ENCODE peak calls at places on chromosomes 7 and 10, in seven cellular contexts. One of them, this sample, is unnamed.

GRCh38 chr10:77707570-77707969 is 70.0 kb upstream of the KCNMA1 start:
- DNase-seq in stimulated activated CD4-positive, alpha-beta T cell treated with anti-CD3 and anti-CD28 coated beads, TNF-alpha, amount 100 ng/mL, for 4 hours: no peak
- DNase-seq in stimulated activated naive CD8-positive, alpha-beta T cell treated with anti-CD3 and anti-CD28 coated beads, Interleukin-15, Interleukin-2, amounts not matched to agents 100 U/mL and 50 U/mL, for 24 hours: no peak
- DNase-seq in stimulated activated naive CD4-positive, alpha-beta T cell: no peak
- DNase-seq in lower lobe of right lung: no peak
- DNase-seq in HS-5: no peak
- DNase-seq in NCI-H460: no peak
- DNase-seq in this sample: no peak

GRCh38 chr7:2231992-2232765 is 566 bp downstream of the MAD1L1 start:
- DNase-seq in stimulated activated CD4-positive, alpha-beta T cell treated with anti-CD3 and anti-CD28 coated beads, TNF-alpha, amount 100 ng/mL, for 4 hours: no peak
- DNase-seq in stimulated activated naive CD8-positive, alpha-beta T cell treated with anti-CD3 and anti-CD28 coated beads, Interleukin-15, Interleukin-2, amounts not matched to agents 100 U/mL and 50 U/mL, for 24 hours: peak
- DNase-seq in stimulated activated naive CD4-positive, alpha-beta T cell: peak
- DNase-seq in lower lobe of right lung: no peak
- DNase-seq in HS-5: no peak
- DNase-seq in NCI-H460: no peak
- DNase-seq in this sample: peak

GRCh38 chr7:82172896-82173295 is 270.7 kb downstream of the CACNA2D1 start:
- DNase-seq in stimulated activated CD4-positive, alpha-beta T cell treated with anti-CD3 and anti-CD28 coated beads, TNF-alpha, amount 100 ng/mL, for 4 hours: no peak
- DNase-seq in stimulated activated naive CD8-positive, alpha-beta T cell treated with anti-CD3 and anti-CD28 coated beads, Interleukin-15, Interleukin-2, amounts not matched to agents 100 U/mL and 50 U/mL, for 24 hours: no peak
- DNase-seq in stimulated activated naive CD4-positive, alpha-beta T cell: no peak
- DNase-seq in lower lobe of right lung: no peak
- DNase-seq in HS-5: no peak
- DNase-seq in NCI-H460: no peak
- DNase-seq in this sample: no peak

GRCh38 chr10:43218951-43219837 is 47.7 kb downstream of the RASGEF1A start:
- DNase-seq in stimulated activated CD4-positive, alpha-beta T cell treated with anti-CD3 and anti-CD28 coated beads, TNF-alpha, amount 100 ng/mL, for 4 hours: no peak
- DNase-seq in stimulated activated naive CD8-positive, alpha-beta T cell treated with anti-CD3 and anti-CD28 coated beads, Interleukin-15, Interleukin-2, amounts not matched to agents 100 U/mL and 50 U/mL, for 24 hours: no peak
- DNase-seq in stimulated activated naive CD4-positive, alpha-beta T cell: no peak
- DNase-seq in lower lobe of right lung: peak
- DNase-seq in HS-5: no peak
- DNase-seq in NCI-H460: no peak
- DNase-seq in this sample: no peak

GRCh38 chr7:98879198-98879988 is 1.1 kb downstream of the TRRAP start:
- DNase-seq in stimulated activated CD4-positive, alpha-beta T cell treated with anti-CD3 and anti-CD28 coated beads, TNF-alpha, amount 100 ng/mL, for 4 hours: peak
- DNase-seq in stimulated activated naive CD8-positive, alpha-beta T cell treated with anti-CD3 and anti-CD28 coated beads, Interleukin-15, Interleukin-2, amounts not matched to agents 100 U/mL and 50 U/mL, for 24 hours: peak
- DNase-seq in stimulated activated naive CD4-positive, alpha-beta T cell: peak
- DNase-seq in lower lobe of right lung: no peak
- DNase-seq in HS-5: no peak
- DNase-seq in NCI-H460: no peak
- DNase-seq in this sample: peak

GRCh38 chr7:159035571-159036073 is 109.0 kb downstream of the VIPR2 start:
- DNase-seq in stimulated activated CD4-positive, alpha-beta T cell treated with anti-CD3 and anti-CD28 coated beads, TNF-alpha, amount 100 ng/mL, for 4 hours: no peak
- DNase-seq in stimulated activated naive CD8-positive, alpha-beta T cell treated with anti-CD3 and anti-CD28 coated beads, Interleukin-15, Interleukin-2, amounts not matched to agents 100 U/mL and 50 U/mL, for 24 hours: no peak
- DNase-seq in stimulated activated naive CD4-positive, alpha-beta T cell: no peak
- DNase-seq in lower lobe of right lung: no peak
- DNase-seq in HS-5: no peak
- DNase-seq in NCI-H460: no peak
- DNase-seq in this sample: no peak

GRCh38 chr7:12783421-12783820 is 96.0 kb downstream of the ARL4A start:
- DNase-seq in stimulated activated CD4-positive, alpha-beta T cell treated with anti-CD3 and anti-CD28 coated beads, TNF-alpha, amount 100 ng/mL, for 4 hours: no peak
- DNase-seq in stimulated activated naive CD8-positive, alpha-beta T cell treated with anti-CD3 and anti-CD28 coated beads, Interleukin-15, Interleukin-2, amounts not matched to agents 100 U/mL and 50 U/mL, for 24 hours: no peak
- DNase-seq in stimulated activated naive CD4-positive, alpha-beta T cell: no peak
- DNase-seq in lower lobe of right lung: no peak
- DNase-seq in HS-5: no peak
- DNase-seq in NCI-H460: no peak
- DNase-seq in this sample: no peak

GRCh38 chr7:152989889-152990380 is 230.4 kb downstream of the ACTR3B start:
- DNase-seq in stimulated activated CD4-positive, alpha-beta T cell treated with anti-CD3 and anti-CD28 coated beads, TNF-alpha, amount 100 ng/mL, for 4 hours: no peak
- DNase-seq in stimulated activated naive CD8-positive, alpha-beta T cell treated with anti-CD3 and anti-CD28 coated beads, Interleukin-15, Interleukin-2, amounts not matched to agents 100 U/mL and 50 U/mL, for 24 hours: no peak
- DNase-seq in stimulated activated naive CD4-positive, alpha-beta T cell: no peak
- DNase-seq in lower lobe of right lung: no peak
- DNase-seq in HS-5: no peak
- DNase-seq in NCI-H460: no peak
- DNase-seq in this sample: no peak

GRCh38 chr10:97719602-97720001 is 6.1 kb downstream of the MARVELD1 start:
- DNase-seq in stimulated activated CD4-positive, alpha-beta T cell treated with anti-CD3 and anti-CD28 coated beads, TNF-alpha, amount 100 ng/mL, for 4 hours: no peak
- DNase-seq in stimulated activated naive CD8-positive, alpha-beta T cell treated with anti-CD3 and anti-CD28 coated beads, Interleukin-15, Interleukin-2, amounts not matched to agents 100 U/mL and 50 U/mL, for 24 hours: no peak
- DNase-seq in stimulated activated naive CD4-positive, alpha-beta T cell: no peak
- DNase-seq in lower lobe of right lung: no peak
- DNase-seq in HS-5: no peak
- DNase-seq in NCI-H460: no peak
- DNase-seq in this sample: no peak

GRCh38 chr7:151009340-151010001 is 14.8 kb downstream of the ATG9B start:
- DNase-seq in stimulated activated CD4-positive, alpha-beta T cell treated with anti-CD3 and anti-CD28 coated beads, TNF-alpha, amount 100 ng/mL, for 4 hours: no peak
- DNase-seq in stimulated activated naive CD8-positive, alpha-beta T cell treated with anti-CD3 and anti-CD28 coated beads, Interleukin-15, Interleukin-2, amounts not matched to agents 100 U/mL and 50 U/mL, for 24 hours: peak
- DNase-seq in stimulated activated naive CD4-positive, alpha-beta T cell: no peak
- DNase-seq in lower lobe of right lung: no peak
- DNase-seq in HS-5: no peak
- DNase-seq in NCI-H460: no peak
- DNase-seq in this sample: no peak

GRCh38 chr10:54266395-54266794 is 534.6 kb downstream of the PCDH15 start:
- DNase-seq in stimulated activated CD4-positive, alpha-beta T cell treated with anti-CD3 and anti-CD28 coated beads, TNF-alpha, amount 100 ng/mL, for 4 hours: no peak
- DNase-seq in stimulated activated naive CD8-positive, alpha-beta T cell treated with anti-CD3 and anti-CD28 coated beads, Interleukin-15, Interleukin-2, amounts not matched to agents 100 U/mL and 50 U/mL, for 24 hours: no peak
- DNase-seq in stimulated activated naive CD4-positive, alpha-beta T cell: no peak
- DNase-seq in lower lobe of right lung: no peak
- DNase-seq in HS-5: no peak
- DNase-seq in NCI-H460: no peak
- DNase-seq in this sample: no peak

GRCh38 chr7:4748267-4748666 is 27.2 kb upstream of the AP5Z1 start:
- DNase-seq in stimulated activated CD4-positive, alpha-beta T cell treated with anti-CD3 and anti-CD28 coated beads, TNF-alpha, amount 100 ng/mL, for 4 hours: no peak
- DNase-seq in stimulated activated naive CD8-positive, alpha-beta T cell treated with anti-CD3 and anti-CD28 coated beads, Interleukin-15, Interleukin-2, amounts not matched to agents 100 U/mL and 50 U/mL, for 24 hours: no peak
- DNase-seq in stimulated activated naive CD4-positive, alpha-beta T cell: no peak
- DNase-seq in lower lobe of right lung: no peak
- DNase-seq in HS-5: no peak
- DNase-seq in NCI-H460: no peak
- DNase-seq in this sample: no peak

GRCh38 chr7:102439963-102440795 is 6.8 kb downstream of the ORAI2 start:
- DNase-seq in stimulated activated CD4-positive, alpha-beta T cell treated with anti-CD3 and anti-CD28 coated beads, TNF-alpha, amount 100 ng/mL, for 4 hours: no peak
- DNase-seq in stimulated activated naive CD8-positive, alpha-beta T cell treated with anti-CD3 and anti-CD28 coated beads, Interleukin-15, Interleukin-2, amounts not matched to agents 100 U/mL and 50 U/mL, for 24 hours: no peak
- DNase-seq in stimulated activated naive CD4-positive, alpha-beta T cell: no peak
- DNase-seq in lower lobe of right lung: no peak
- DNase-seq in HS-5: peak
- DNase-seq in NCI-H460: no peak
- DNase-seq in this sample: no peak

GRCh38 chr10:50919010-50919409 is 33.6 kb upstream of the A1CF start:
- DNase-seq in stimulated activated CD4-positive, alpha-beta T cell treated with anti-CD3 and anti-CD28 coated beads, TNF-alpha, amount 100 ng/mL, for 4 hours: no peak
- DNase-seq in stimulated activated naive CD8-positive, alpha-beta T cell treated with anti-CD3 and anti-CD28 coated beads, Interleukin-15, Interleukin-2, amounts not matched to agents 100 U/mL and 50 U/mL, for 24 hours: no peak
- DNase-seq in stimulated activated naive CD4-positive, alpha-beta T cell: no peak
- DNase-seq in lower lobe of right lung: no peak
- DNase-seq in HS-5: peak
- DNase-seq in NCI-H460: no peak
- DNase-seq in this sample: no peak

GRCh38 chr7:50312176-50312575 is 7.7 kb downstream of the IKZF1 start:
- DNase-seq in stimulated activated CD4-positive, alpha-beta T cell treated with anti-CD3 and anti-CD28 coated beads, TNF-alpha, amount 100 ng/mL, for 4 hours: no peak
- DNase-seq in stimulated activated naive CD8-positive, alpha-beta T cell treated with anti-CD3 and anti-CD28 coated beads, Interleukin-15, Interleukin-2, amounts not matched to agents 100 U/mL and 50 U/mL, for 24 hours: no peak
- DNase-seq in stimulated activated naive CD4-positive, alpha-beta T cell: no peak
- DNase-seq in lower lobe of right lung: no peak
- DNase-seq in HS-5: no peak
- DNase-seq in NCI-H460: no peak
- DNase-seq in this sample: no peak

GRCh38 chr7:99372275-99373085 is 2.0 kb upstream of the ARPC1B start:
- DNase-seq in stimulated activated CD4-positive, alpha-beta T cell treated with anti-CD3 and anti-CD28 coated beads, TNF-alpha, amount 100 ng/mL, for 4 hours: no peak
- DNase-seq in stimulated activated naive CD8-positive, alpha-beta T cell treated with anti-CD3 and anti-CD28 coated beads, Interleukin-15, Interleukin-2, amounts not matched to agents 100 U/mL and 50 U/mL, for 24 hours: no peak
- DNase-seq in stimulated activated naive CD4-positive, alpha-beta T cell: no peak
- DNase-seq in lower lobe of right lung: peak
- DNase-seq in HS-5: no peak
- DNase-seq in NCI-H460: no peak
- DNase-seq in this sample: no peak

GRCh38 chr10:63467833-63468232 is 2.1 kb upstream of the JMJD1C start:
- DNase-seq in stimulated activated CD4-positive, alpha-beta T cell treated with anti-CD3 and anti-CD28 coated beads, TNF-alpha, amount 100 ng/mL, for 4 hours: no peak
- DNase-seq in stimulated activated naive CD8-positive, alpha-beta T cell treated with anti-CD3 and anti-CD28 coated beads, Interleukin-15, Interleukin-2, amounts not matched to agents 100 U/mL and 50 U/mL, for 24 hours: no peak
- DNase-seq in stimulated activated naive CD4-positive, alpha-beta T cell: no peak
- DNase-seq in lower lobe of right lung: no peak
- DNase-seq in HS-5: no peak
- DNase-seq in NCI-H460: no peak
- DNase-seq in this sample: no peak

GRCh38 chr10:132497788-132498561 is 39.6 kb upstream of the INPP5A start:
- DNase-seq in stimulated activated CD4-positive, alpha-beta T cell treated with anti-CD3 and anti-CD28 coated beads, TNF-alpha, amount 100 ng/mL, for 4 hours: no peak
- DNase-seq in stimulated activated naive CD8-positive, alpha-beta T cell treated with anti-CD3 and anti-CD28 coated beads, Interleukin-15, Interleukin-2, amounts not matched to agents 100 U/mL and 50 U/mL, for 24 hours: no peak
- DNase-seq in stimulated activated naive CD4-positive, alpha-beta T cell: no peak
- DNase-seq in lower lobe of right lung: peak
- DNase-seq in HS-5: no peak
- DNase-seq in NCI-H460: no peak
- DNase-seq in this sample: no peak

GRCh38 chr10:109974509-109975191 is 33.1 kb upstream of the ADD3 start:
- DNase-seq in stimulated activated CD4-positive, alpha-beta T cell treated with anti-CD3 and anti-CD28 coated beads, TNF-alpha, amount 100 ng/mL, for 4 hours: no peak
- DNase-seq in stimulated activated naive CD8-positive, alpha-beta T cell treated with anti-CD3 and anti-CD28 coated beads, Interleukin-15, Interleukin-2, amounts not matched to agents 100 U/mL and 50 U/mL, for 24 hours: no peak
- DNase-seq in stimulated activated naive CD4-positive, alpha-beta T cell: no peak
- DNase-seq in lower lobe of right lung: no peak
- DNase-seq in HS-5: no peak
- DNase-seq in NCI-H460: no peak
- DNase-seq in this sample: no peak

GRCh38 chr7:127979728-127980126 is 51.5 kb downstream of the LRRC4 start:
- DNase-seq in stimulated activated CD4-positive, alpha-beta T cell treated with anti-CD3 and anti-CD28 coated beads, TNF-alpha, amount 100 ng/mL, for 4 hours: no peak
- DNase-seq in stimulated activated naive CD8-positive, alpha-beta T cell treated with anti-CD3 and anti-CD28 coated beads, Interleukin-15, Interleukin-2, amounts not matched to agents 100 U/mL and 50 U/mL, for 24 hours: no peak
- DNase-seq in stimulated activated naive CD4-positive, alpha-beta T cell: no peak
- DNase-seq in lower lobe of right lung: no peak
- DNase-seq in HS-5: no peak
- DNase-seq in NCI-H460: no peak
- DNase-seq in this sample: no peak

GRCh38 chr7:120843121-120843520 is 14.8 kb downstream of the TSPAN12 start:
- DNase-seq in stimulated activated CD4-positive, alpha-beta T cell treated with anti-CD3 and anti-CD28 coated beads, TNF-alpha, amount 100 ng/mL, for 4 hours: no peak
- DNase-seq in stimulated activated naive CD8-positive, alpha-beta T cell treated with anti-CD3 and anti-CD28 coated beads, Interleukin-15, Interleukin-2, amounts not matched to agents 100 U/mL and 50 U/mL, for 24 hours: no peak
- DNase-seq in stimulated activated naive CD4-positive, alpha-beta T cell: no peak
- DNase-seq in lower lobe of right lung: no peak
- DNase-seq in HS-5: peak
- DNase-seq in NCI-H460: no peak
- DNase-seq in this sample: no peak

GRCh38 chr7:38398725-38399321 is 125.4 kb upstream of the TARP start:
- DNase-seq in stimulated activated CD4-positive, alpha-beta T cell treated with anti-CD3 and anti-CD28 coated beads, TNF-alpha, amount 100 ng/mL, for 4 hours: peak
- DNase-seq in stimulated activated naive CD8-positive, alpha-beta T cell treated with anti-CD3 and anti-CD28 coated beads, Interleukin-15, Interleukin-2, amounts not matched to agents 100 U/mL and 50 U/mL, for 24 hours: peak
- DNase-seq in stimulated activated naive CD4-positive, alpha-beta T cell: peak
- DNase-seq in lower lobe of right lung: peak
- DNase-seq in HS-5: peak
- DNase-seq in NCI-H460: peak
- DNase-seq in this sample: peak